ENCODE peak calls at places on chromosomes 4 and X, in seven cellular contexts. T is hepatocyte, P is PC-3, R is H9, H is fibroblast of lung, L is DND-41, W is IMR-90. Y is an unnamed sample.

GRCh38 chr4:173332021-173332487 is 2.1 kb downstream of the HMGB2 start:
- DNase-seq in W (peak; percentile 16), T (no peak), L (no peak), P (no peak), R (no peak), H (peak; percentile 58), Y (peak; percentile 48)

GRCh38 chr4:103197765-103198110 is 405 bp downstream of the CENPE start:
- DNase-seq in L (no peak), T (no peak), W (no peak), R (no peak), H (no peak), P (no peak), Y (no peak)

GRCh38 chr4:170399894-170400293 is 310.1 kb upstream of the AADAT start:
- DNase-seq in P (peak; percentile 56), L (no peak), H (no peak), R (no peak), W (no peak), T (no peak), Y (no peak)

GRCh38 chr4:65791807-65792308 is 121.6 kb upstream of the EPHA5 start:
- DNase-seq in P (peak; percentile 32), R (no peak), T (peak; percentile 10), L (peak; percentile 22), W (no peak), H (no peak), Y (peak; percentile 12)

GRCh38 chrX:138982350-138982749 is 270.8 kb upstream of the FGF13 start:
- DNase-seq in H (no peak), W (no peak), P (no peak), T (no peak), L (no peak), R (no peak), Y (no peak)

GRCh38 chrX:56759736-56760409 is 30.8 kb downstream of the NBDY start:
- DNase-seq in L (no peak), H (no peak), P (no peak), R (no peak), W (no peak), T (no peak), Y (no peak)

GRCh38 chrX:1466232-1466661 is 13.5 kb upstream of the ASMTL start:
- DNase-seq in L (peak; percentile 3), P (no peak), T (no peak), H (no peak), R (peak; percentile 27), W (no peak), Y (no peak)

GRCh38 chr4:121277194-121278105 is 103.4 kb downstream of the QRFPR start:
- DNase-seq in H (no peak), W (no peak), R (peak; percentile 57), L (no peak), T (peak; percentile 23), P (peak; percentile 47), Y (no peak)

GRCh38 chr4:94452476-94453300 is 946 bp downstream of the PDLIM5 start:
- DNase-seq in H (peak; percentile 90), L (no peak), P (peak; percentile 78), R (peak; percentile 78), W (peak; percentile 82), T (peak; percentile 75), Y (peak; percentile 88)
- H2AFZ ChIP-seq in H (peak overlapping the region; percentile 43), L (peak overlapping the region; percentile 98), P (no peak overlapping the region), R (no peak overlapping the region), W (peak overlapping the region; percentile 93), T (peak overlapping the region; percentile 50), Y (no peak overlapping the region)

DNA sequence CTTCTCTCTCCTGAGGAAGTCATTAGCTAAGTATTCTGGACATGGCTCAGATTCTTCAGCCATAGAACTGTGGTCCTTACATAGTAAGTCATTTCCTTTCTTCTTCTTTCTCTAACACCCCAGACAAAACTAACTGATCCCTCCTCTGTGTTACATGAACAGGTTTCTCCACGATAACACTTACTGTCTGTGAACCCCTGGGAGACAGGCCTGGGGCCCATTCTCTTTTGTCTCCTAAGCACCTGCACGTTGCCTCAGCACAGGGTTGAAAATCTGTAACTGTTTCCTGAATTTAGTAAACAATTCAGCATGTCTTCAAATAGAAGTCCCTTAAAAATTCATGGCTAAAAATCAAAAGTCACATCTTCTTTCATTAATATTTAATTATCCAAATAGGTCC is 24.7 kb downstream of the APBB2 start:
- DNase-seq in W (no peak), H (no peak), T (no peak), R (no peak), P (no peak), L (no peak), Y (no peak)
- H2AFZ ChIP-seq in W (no peak overlapping the region), H (no peak overlapping the region), T (no peak overlapping the region), R (no peak overlapping the region), P (no peak overlapping the region), L (no peak overlapping the region), Y (no peak overlapping the region)

GRCh38 chr4:84738622-84739021 is 155.7 kb downstream of the CDS1 start:
- DNase-seq in H (no peak), R (no peak), P (no peak), L (no peak), W (no peak), T (no peak), Y (no peak)

GRCh38 chr4:84737656-84738055 is 154.7 kb downstream of the CDS1 start:
- DNase-seq in H (no peak), R (no peak), L (no peak), T (no peak), P (no peak), W (no peak), Y (no peak)

DNA sequence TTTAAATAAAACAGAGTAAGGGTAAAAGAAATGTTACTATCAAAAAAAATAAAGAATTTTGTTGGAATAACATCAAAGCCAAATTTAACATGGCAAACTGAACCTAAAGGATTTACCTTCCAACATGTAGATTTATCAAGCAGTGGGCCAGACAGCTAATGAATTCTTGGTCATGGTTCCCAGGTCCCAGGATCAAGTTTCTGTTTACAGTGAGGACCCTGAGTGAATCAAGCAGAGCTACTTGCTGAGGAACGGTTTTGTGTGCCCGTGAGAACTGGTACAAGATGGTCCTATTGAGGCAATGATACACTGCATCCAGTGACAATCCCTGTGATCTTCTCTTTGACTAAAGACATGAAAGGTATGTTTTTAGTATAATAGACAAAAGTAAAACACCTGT is 157.1 kb downstream of the CDS1 start:
- DNase-seq in R (no peak), W (no peak), T (no peak), L (no peak), H (no peak), P (no peak), Y (no peak)
- H2AFZ ChIP-seq in R (no peak overlapping the region), W (no peak overlapping the region), T (no peak overlapping the region), L (no peak overlapping the region), H (no peak overlapping the region), P (no peak overlapping the region), Y (no peak overlapping the region)

DNA sequence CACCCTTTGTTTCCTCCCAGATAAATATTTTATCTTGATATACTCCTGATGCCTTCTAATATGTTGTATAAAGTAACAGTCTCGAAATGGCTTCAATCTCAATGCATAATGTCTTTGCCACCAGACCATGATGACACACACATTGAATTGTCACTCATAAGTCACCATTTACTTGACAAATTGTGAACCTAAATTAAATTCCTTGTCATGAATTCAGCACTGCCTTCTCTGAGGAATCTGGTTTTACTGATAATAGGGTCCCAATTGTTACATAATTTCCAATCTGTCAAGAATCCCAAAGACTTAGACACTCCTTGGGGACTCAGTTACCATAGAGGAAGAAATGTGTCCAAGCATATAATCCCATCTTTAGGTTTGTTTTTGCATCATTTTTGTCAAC is 82.3 kb downstream of the NWD2 start:
- DNase-seq in H (no peak), T (no peak), P (no peak), L (no peak), R (no peak), W (no peak), Y (no peak)
- H2AFZ ChIP-seq in H (no peak overlapping the region), T (no peak overlapping the region), P (no peak overlapping the region), L (no peak overlapping the region), R (no peak overlapping the region), W (no peak overlapping the region), Y (no peak overlapping the region)

DNA sequence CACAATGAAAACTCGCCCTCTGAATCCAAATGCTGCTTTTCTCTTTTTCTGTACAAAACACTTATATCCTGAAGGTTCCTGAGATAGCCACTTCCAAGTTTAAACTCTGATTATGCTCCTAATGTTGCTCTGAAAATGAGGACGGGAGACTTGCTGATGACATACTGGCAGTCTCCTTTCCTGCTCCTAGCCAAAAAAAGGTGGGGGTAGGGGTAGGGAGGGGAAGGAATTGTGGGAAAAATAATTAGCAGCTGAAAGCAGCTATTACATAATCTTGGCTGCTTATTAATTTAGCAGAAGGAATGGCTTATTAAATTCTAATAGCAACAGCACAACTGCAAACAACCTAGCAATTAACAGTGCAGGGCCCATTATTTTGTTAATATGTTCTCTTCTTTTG is 2.0 kb upstream of the AP1S2 start:
- DNase-seq in L (no peak), P (no peak), H (no peak), T (no peak), W (no peak), R (no peak), Y (no peak)
- H2AFZ ChIP-seq in L (no peak overlapping the region), P (no peak overlapping the region), H (no peak overlapping the region), T (no peak overlapping the region), W (no peak overlapping the region), R (no peak overlapping the region), Y (no peak overlapping the region)

DNA sequence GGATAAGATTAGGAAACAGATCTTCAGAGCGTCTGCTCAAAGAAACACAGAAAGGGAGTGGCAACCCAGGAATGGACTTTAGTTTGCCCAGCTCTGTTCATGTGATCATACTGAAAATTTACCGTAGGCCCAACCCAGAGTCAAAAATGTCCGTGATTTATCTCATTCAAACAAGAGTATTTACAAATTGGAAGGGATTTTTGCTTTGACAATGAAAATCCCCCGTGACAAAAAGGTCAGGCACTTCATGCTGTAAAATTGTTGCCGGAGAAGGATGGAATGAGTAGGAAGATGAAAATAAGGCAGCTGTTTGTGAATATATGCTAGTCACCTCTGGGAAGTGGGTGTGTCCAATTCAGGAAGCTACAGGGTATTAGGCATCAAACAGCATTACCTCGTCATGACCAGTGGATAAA is 1.2 kb downstream of the SULT1B1 start:
- DNase-seq in W (no peak), L (no peak), R (no peak), P (no peak), T (peak; percentile 61), H (no peak), Y (no peak)
- H2AFZ ChIP-seq in W (no peak overlapping the region), L (no peak overlapping the region), R (peak overlapping the region; percentile 22), P (peak overlapping the region; percentile 1), T (peak overlapping the region; percentile 61), H (no peak overlapping the region), Y (no peak overlapping the region)

DNA sequence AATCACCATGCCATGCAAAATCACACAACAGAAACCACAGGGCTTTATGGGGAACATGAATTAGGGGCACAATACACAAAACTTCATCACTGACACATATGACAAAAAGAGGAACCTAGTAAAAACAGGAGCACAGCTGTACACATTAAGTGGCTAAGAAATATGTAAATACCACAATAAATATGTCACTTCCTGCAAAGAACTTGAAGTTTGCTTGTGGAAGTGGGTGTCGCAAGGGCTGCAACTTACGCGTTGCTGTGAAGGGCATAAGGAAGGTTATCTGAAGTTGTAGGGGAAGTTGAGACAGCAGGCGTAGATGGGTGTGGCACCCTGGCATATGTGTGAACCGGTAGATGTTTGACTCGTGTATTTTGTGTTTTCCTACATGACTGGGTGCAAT is 42.4 kb downstream of the CLCN4 start:
- DNase-seq in P (no peak), R (no peak), T (no peak), W (peak; percentile 67), H (peak; percentile 60), L (no peak), Y (peak; percentile 77)
- H2AFZ ChIP-seq in P (no peak overlapping the region), R (no peak overlapping the region), T (no peak overlapping the region), W (no peak overlapping the region), H (no peak overlapping the region), L (no peak overlapping the region), Y (no peak overlapping the region)